ENCODE peak calls at places on chromosomes 6 and 20, in eight cellular contexts. One of them, this sample, is unnamed.

GRCh38 chr6:66199146-66199545 is 492.1 kb upstream of the EYS start:
- DNase-seq in sigmoid colon: no peak
- DNase-seq in prostate gland: no peak
- DNase-seq in fibroblast of the aortic adventitia: no peak
- DNase-seq in SK-N-SH: no peak
- DNase-seq in AG04449: no peak
- DNase-seq in fibroblast of mammary gland: peak; percentile 1
- DNase-seq in psoas muscle: no peak
- DNase-seq in this sample: no peak

GRCh38 chr6:111423960-111424846 is 58.8 kb downstream of the REV3L start:
- DNase-seq in fibroblast of mammary gland: peak; percentile 27
- DNase-seq in psoas muscle: no peak
- DNase-seq in sigmoid colon: peak; percentile 72
- DNase-seq in AG04449: no peak
- DNase-seq in prostate gland: peak; percentile 72
- DNase-seq in SK-N-SH: peak; percentile 63
- DNase-seq in fibroblast of the aortic adventitia: peak; percentile 26
- DNase-seq in this sample: peak; percentile 35

GRCh38 chr6:45491874-45492273 is 114.1 kb upstream of the SUPT3H start:
- DNase-seq in fibroblast of mammary gland: no peak
- DNase-seq in sigmoid colon: no peak
- DNase-seq in fibroblast of the aortic adventitia: no peak
- DNase-seq in prostate gland: no peak
- DNase-seq in AG04449: no peak
- DNase-seq in SK-N-SH: no peak
- DNase-seq in psoas muscle: no peak
- DNase-seq in this sample: no peak

GRCh38 chr6:33888183-33888582 is 84.4 kb upstream of the MLN start:
- DNase-seq in prostate gland: no peak
- DNase-seq in fibroblast of mammary gland: no peak
- DNase-seq in SK-N-SH: no peak
- DNase-seq in sigmoid colon: no peak
- DNase-seq in psoas muscle: no peak
- DNase-seq in AG04449: no peak
- DNase-seq in fibroblast of the aortic adventitia: no peak
- DNase-seq in this sample: no peak

GRCh38 chr6:35419431-35419830 is 32.7 kb upstream of the FANCE start:
- DNase-seq in fibroblast of the aortic adventitia: peak; percentile 36
- DNase-seq in psoas muscle: no peak
- DNase-seq in AG04449: peak; percentile 24
- DNase-seq in fibroblast of mammary gland: peak; percentile 56
- DNase-seq in prostate gland: no peak
- DNase-seq in SK-N-SH: no peak
- DNase-seq in sigmoid colon: no peak
- DNase-seq in this sample: peak; percentile 65

GRCh38 chr6:131136021-131136847 is 967 bp downstream of the AKAP7 start:
- DNase-seq in psoas muscle: no peak
- DNase-seq in fibroblast of mammary gland: peak; percentile 62
- DNase-seq in sigmoid colon: no peak
- DNase-seq in prostate gland: no peak
- DNase-seq in SK-N-SH: no peak
- DNase-seq in AG04449: no peak
- DNase-seq in fibroblast of the aortic adventitia: peak; percentile 62
- DNase-seq in this sample: peak; percentile 28

GRCh38 chr20:1946762-1947534 is 46.9 kb downstream of the PDYN start:
- DNase-seq in AG04449: no peak
- DNase-seq in SK-N-SH: no peak
- DNase-seq in fibroblast of the aortic adventitia: peak; percentile 18
- DNase-seq in prostate gland: peak; percentile 23
- DNase-seq in sigmoid colon: peak; percentile 76
- DNase-seq in psoas muscle: peak; percentile 80
- DNase-seq in fibroblast of mammary gland: peak; percentile 39
- DNase-seq in this sample: peak; percentile 24

GRCh38 chr20:20362774-20363435 is 5.0 kb upstream of the INSM1 start:
- DNase-seq in sigmoid colon: no peak
- DNase-seq in AG04449: no peak
- DNase-seq in fibroblast of mammary gland: no peak
- DNase-seq in fibroblast of the aortic adventitia: no peak
- DNase-seq in prostate gland: no peak
- DNase-seq in psoas muscle: no peak
- DNase-seq in SK-N-SH: peak; percentile 38
- DNase-seq in this sample: no peak

GRCh38 chr20:31608256-31608980 is 3.3 kb downstream of the ID1 start:
- DNase-seq in fibroblast of mammary gland: peak; percentile 58
- DNase-seq in fibroblast of the aortic adventitia: peak; percentile 63
- DNase-seq in prostate gland: peak; percentile 93
- DNase-seq in AG04449: no peak
- DNase-seq in psoas muscle: peak; percentile 84
- DNase-seq in sigmoid colon: peak; percentile 87
- DNase-seq in SK-N-SH: peak; percentile 81
- DNase-seq in this sample: peak; percentile 48

GRCh38 chr6:130670142-130670541 is 157.1 kb upstream of the SMLR1 start:
- DNase-seq in sigmoid colon: no peak
- DNase-seq in fibroblast of the aortic adventitia: no peak
- DNase-seq in fibroblast of mammary gland: no peak
- DNase-seq in SK-N-SH: no peak
- DNase-seq in psoas muscle: no peak
- DNase-seq in prostate gland: no peak
- DNase-seq in AG04449: no peak
- DNase-seq in this sample: no peak

GRCh38 chr6:110878751-110879539 is 4.4 kb downstream of the AMD1 start:
- DNase-seq in fibroblast of mammary gland: peak; percentile 53
- DNase-seq in sigmoid colon: no peak
- DNase-seq in AG04449: no peak
- DNase-seq in psoas muscle: no peak
- DNase-seq in SK-N-SH: peak; percentile 60
- DNase-seq in prostate gland: peak; percentile 19
- DNase-seq in fibroblast of the aortic adventitia: peak; percentile 59
- DNase-seq in this sample: peak; percentile 48

GRCh38 chr20:23939063-23939462 is 49.5 kb downstream of the GGTLC1 start:
- DNase-seq in fibroblast of mammary gland: no peak
- DNase-seq in AG04449: no peak
- DNase-seq in prostate gland: peak; percentile 23
- DNase-seq in SK-N-SH: no peak
- DNase-seq in fibroblast of the aortic adventitia: no peak
- DNase-seq in sigmoid colon: no peak
- DNase-seq in psoas muscle: no peak
- DNase-seq in this sample: no peak

GRCh38 chr20:23938118-23938438 is 50.5 kb downstream of the GGTLC1 start:
- DNase-seq in fibroblast of the aortic adventitia: no peak
- DNase-seq in sigmoid colon: no peak
- DNase-seq in fibroblast of mammary gland: no peak
- DNase-seq in prostate gland: no peak
- DNase-seq in SK-N-SH: no peak
- DNase-seq in AG04449: no peak
- DNase-seq in psoas muscle: no peak
- DNase-seq in this sample: no peak

GRCh38 chr20:23932256-23932655 is 52.7 kb upstream of the CST5 start:
- DNase-seq in sigmoid colon: no peak
- DNase-seq in AG04449: no peak
- DNase-seq in SK-N-SH: no peak
- DNase-seq in fibroblast of the aortic adventitia: no peak
- DNase-seq in psoas muscle: no peak
- DNase-seq in prostate gland: no peak
- DNase-seq in fibroblast of mammary gland: no peak
- DNase-seq in this sample: no peak

GRCh38 chr20:23939641-23940040 is 48.9 kb downstream of the GGTLC1 start:
- DNase-seq in sigmoid colon: no peak
- DNase-seq in psoas muscle: no peak
- DNase-seq in AG04449: no peak
- DNase-seq in fibroblast of the aortic adventitia: no peak
- DNase-seq in fibroblast of mammary gland: no peak
- DNase-seq in prostate gland: no peak
- DNase-seq in SK-N-SH: no peak
- DNase-seq in this sample: no peak

DNA sequence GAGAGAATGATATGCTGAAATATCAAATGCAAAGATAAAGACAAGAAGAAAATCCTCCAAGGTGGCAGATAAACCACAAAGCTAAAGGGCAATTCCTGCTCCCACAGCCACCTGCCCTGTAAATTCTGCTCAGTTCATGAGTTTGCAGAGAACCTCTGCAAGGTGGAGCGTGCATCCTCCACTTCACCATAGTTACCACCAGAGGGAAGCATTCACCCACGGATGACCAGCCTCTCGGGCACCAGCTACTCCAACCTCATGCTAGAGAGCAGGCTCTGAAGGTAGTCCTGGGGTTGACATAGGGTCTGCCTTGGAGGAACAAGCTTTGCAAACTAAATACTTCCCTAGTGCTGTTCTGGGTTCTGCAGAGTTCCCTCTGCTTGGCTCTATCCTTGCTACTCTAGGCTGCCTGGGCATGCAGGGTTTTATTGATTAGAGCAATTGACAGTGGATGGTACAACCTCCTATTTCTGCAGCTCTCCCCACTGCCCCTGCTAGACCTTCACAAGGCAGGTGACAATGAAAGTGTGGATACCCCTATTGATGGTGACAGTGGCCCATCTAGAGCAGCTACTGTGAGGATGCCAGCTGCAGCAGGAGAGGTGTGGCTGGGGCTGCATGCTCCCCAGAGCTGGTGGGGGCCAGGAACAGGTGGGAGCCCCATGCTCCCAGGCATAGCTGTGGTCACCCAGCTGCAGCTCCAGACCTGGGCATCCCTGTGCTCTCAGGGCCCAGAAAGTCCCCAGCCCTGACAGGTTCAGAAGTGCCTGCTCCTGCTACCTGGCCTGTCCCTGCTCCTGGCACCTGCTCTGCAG is 51.1 kb downstream of the GGTLC1 start:
- DNase-seq in fibroblast of the aortic adventitia: peak; percentile 64
- DNase-seq in fibroblast of mammary gland: peak; percentile 36
- DNase-seq in psoas muscle: no peak
- DNase-seq in AG04449: peak; percentile 9
- DNase-seq in SK-N-SH: peak; percentile 55
- DNase-seq in sigmoid colon: no peak
- DNase-seq in prostate gland: peak; percentile 69
- DNase-seq in this sample: peak; percentile 50
- H3K4me3 ChIP-seq in fibroblast of the aortic adventitia: no peak overlapping the region
- H3K4me3 ChIP-seq in fibroblast of mammary gland: no peak overlapping the region
- H3K4me3 ChIP-seq in psoas muscle: no peak overlapping the region
- H3K4me3 ChIP-seq in AG04449: no peak overlapping the region
- H3K4me3 ChIP-seq in SK-N-SH: peak overlapping the region; percentile 55
- H3K4me3 ChIP-seq in sigmoid colon: no peak overlapping the region
- H3K4me3 ChIP-seq in prostate gland: no peak overlapping the region
- H3K4me3 ChIP-seq in this sample: no peak overlapping the region

GRCh38 chr6:146885708-146886457 is 287.1 kb downstream of the ADGB start:
- DNase-seq in sigmoid colon: no peak
- DNase-seq in psoas muscle: no peak
- DNase-seq in prostate gland: no peak
- DNase-seq in SK-N-SH: no peak
- DNase-seq in fibroblast of mammary gland: no peak
- DNase-seq in AG04449: no peak
- DNase-seq in fibroblast of the aortic adventitia: no peak
- DNase-seq in this sample: no peak

GRCh38 chr6:146881228-146882181 is 282.7 kb downstream of the ADGB start:
- DNase-seq in SK-N-SH: peak; percentile 19
- DNase-seq in AG04449: no peak
- DNase-seq in fibroblast of mammary gland: no peak
- DNase-seq in fibroblast of the aortic adventitia: no peak
- DNase-seq in psoas muscle: no peak
- DNase-seq in prostate gland: no peak
- DNase-seq in sigmoid colon: no peak
- DNase-seq in this sample: no peak

GRCh38 chr6:146884728-146885127 is 286.0 kb downstream of the ADGB start:
- DNase-seq in AG04449: no peak
- DNase-seq in fibroblast of mammary gland: no peak
- DNase-seq in SK-N-SH: no peak
- DNase-seq in sigmoid colon: no peak
- DNase-seq in prostate gland: no peak
- DNase-seq in fibroblast of the aortic adventitia: no peak
- DNase-seq in psoas muscle: no peak
- DNase-seq in this sample: no peak

GRCh38 chr6:146886587-146887446 is 288.0 kb downstream of the ADGB start:
- DNase-seq in sigmoid colon: no peak
- DNase-seq in SK-N-SH: no peak
- DNase-seq in psoas muscle: no peak
- DNase-seq in fibroblast of the aortic adventitia: no peak
- DNase-seq in AG04449: no peak
- DNase-seq in fibroblast of mammary gland: no peak
- DNase-seq in prostate gland: no peak
- DNase-seq in this sample: no peak

DNA sequence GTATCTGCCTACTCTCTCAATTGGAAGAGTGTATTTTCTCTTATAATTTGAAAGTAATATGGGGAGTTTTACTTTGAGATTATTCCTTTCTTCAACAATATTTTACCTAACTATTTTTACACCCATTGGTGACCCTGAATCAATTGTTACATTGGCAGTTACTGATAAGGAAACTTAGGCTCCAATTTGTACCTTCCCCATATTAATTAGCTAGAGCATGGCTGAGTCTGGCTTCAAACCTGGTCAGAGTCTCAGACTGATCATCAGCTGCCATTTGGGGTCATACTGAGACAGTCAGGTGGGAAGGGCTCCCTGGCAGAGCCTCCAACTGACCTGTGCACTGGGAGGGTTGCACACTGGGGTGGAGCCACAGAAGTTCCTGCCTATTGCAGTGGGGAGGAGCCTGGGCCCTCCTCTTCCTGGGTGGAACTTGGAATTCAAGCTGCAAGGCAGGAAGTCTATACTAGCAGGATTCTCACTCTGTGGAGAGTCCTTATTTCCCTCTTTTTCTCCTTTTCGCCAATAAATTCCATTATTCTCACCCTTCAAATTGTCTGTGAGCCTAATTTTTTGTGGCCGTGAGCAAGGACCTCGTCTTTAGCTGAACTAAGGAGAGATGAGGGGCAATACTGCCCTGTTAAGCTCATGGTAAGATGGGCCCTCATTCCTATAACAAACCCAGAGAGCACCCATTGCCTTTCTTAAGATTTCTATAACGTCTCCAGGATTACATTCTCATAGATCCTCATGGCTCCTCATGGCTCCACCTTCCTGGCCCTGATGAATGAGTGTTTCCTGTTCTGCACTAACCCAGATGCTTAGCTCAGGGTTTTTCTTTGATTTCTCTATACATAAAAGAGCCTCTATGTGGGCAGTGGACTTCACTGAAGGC is 285.1 kb downstream of the ADGB start:
- DNase-seq in AG04449: no peak
- DNase-seq in SK-N-SH: no peak
- DNase-seq in fibroblast of mammary gland: no peak
- DNase-seq in fibroblast of the aortic adventitia: no peak
- DNase-seq in psoas muscle: no peak
- DNase-seq in sigmoid colon: no peak
- DNase-seq in prostate gland: no peak
- DNase-seq in this sample: no peak
- TF ChIP-seq CTCF in AG04449: no peak
- TF ChIP-seq CTCF in SK-N-SH: no peak
- TF ChIP-seq CTCF in fibroblast of mammary gland: no peak
- TF ChIP-seq CTCF in fibroblast of the aortic adventitia: no peak
- TF ChIP-seq CTCF in psoas muscle: no peak
- TF ChIP-seq CTCF in sigmoid colon: no peak
- TF ChIP-seq CTCF in prostate gland: no peak
- TF ChIP-seq CTCF in this sample: no peak

GRCh38 chr20:63519765-63520593 is 586 bp upstream of the PPDPF start:
- DNase-seq in psoas muscle: peak; percentile 78
- DNase-seq in SK-N-SH: peak; percentile 87
- DNase-seq in fibroblast of mammary gland: no peak
- DNase-seq in prostate gland: peak; percentile 52
- DNase-seq in AG04449: no peak
- DNase-seq in fibroblast of the aortic adventitia: no peak
- DNase-seq in sigmoid colon: no peak
- DNase-seq in this sample: peak; percentile 45
- H3K4me3 ChIP-seq in psoas muscle: peak overlapping the region; percentile 80
- H3K4me3 ChIP-seq in SK-N-SH: peak overlapping the region; percentile 84
- H3K4me3 ChIP-seq in fibroblast of mammary gland: peak overlapping the region; percentile 52
- H3K4me3 ChIP-seq in prostate gland: peak overlapping the region; percentile 98
- H3K4me3 ChIP-seq in AG04449: peak overlapping the region; percentile 91
- H3K4me3 ChIP-seq in fibroblast of the aortic adventitia: peak overlapping the region; percentile 72
- H3K4me3 ChIP-seq in sigmoid colon: peak overlapping the region; percentile 97
- H3K4me3 ChIP-seq in this sample: peak overlapping the region; percentile 69

GRCh38 chr6:29414588-29414987 is at the start of gene OR12D1:
- DNase-seq in sigmoid colon: no peak
- DNase-seq in fibroblast of the aortic adventitia: no peak
- DNase-seq in fibroblast of mammary gland: no peak
- DNase-seq in SK-N-SH: no peak
- DNase-seq in psoas muscle: no peak
- DNase-seq in prostate gland: no peak
- DNase-seq in AG04449: no peak
- DNase-seq in this sample: no peak
- TF ChIP-seq CTCF in sigmoid colon: no peak
- TF ChIP-seq CTCF in fibroblast of the aortic adventitia: no peak
- TF ChIP-seq CTCF in fibroblast of mammary gland: no peak
- TF ChIP-seq CTCF in SK-N-SH: peak; percentile 24
- TF ChIP-seq CTCF in psoas muscle: no peak
- TF ChIP-seq CTCF in prostate gland: no peak
- TF ChIP-seq CTCF in AG04449: no peak
- TF ChIP-seq CTCF in this sample: no peak